ENCODE peak calls at places on chromosomes 13 and 19, in nine cellular contexts. One of them, this sample, is unnamed.

GRCh38 chr13:40798380-40798779 is 9.0 kb downstream of the SLC25A15 start:
- DNase-seq in CD8-positive, alpha-beta T cell: no peak
- DNase-seq in breast epithelium: peak
- DNase-seq in suprapubic skin: no peak
- DNase-seq in lower leg skin: no peak
- DNase-seq in keratinocyte: no peak
- DNase-seq in cardiac muscle cell: no peak
- DNase-seq in fibroblast of lung: no peak
- DNase-seq in fibroblast of mammary gland: no peak
- DNase-seq in this sample: peak

GRCh38 chr19:38395381-38396127 is 7.1 kb downstream of the SPRED3 start:
- DNase-seq in suprapubic skin: no peak
- DNase-seq in fibroblast of mammary gland: no peak
- DNase-seq in keratinocyte: no peak
- DNase-seq in cardiac muscle cell: no peak
- DNase-seq in breast epithelium: no peak
- DNase-seq in fibroblast of lung: no peak
- DNase-seq in CD8-positive, alpha-beta T cell: peak
- DNase-seq in lower leg skin: no peak
- DNase-seq in this sample: no peak

GRCh38 chr13:94173312-94173854 is 306.1 kb downstream of the DCT start:
- DNase-seq in cardiac muscle cell: no peak
- DNase-seq in suprapubic skin: no peak
- DNase-seq in lower leg skin: no peak
- DNase-seq in keratinocyte: no peak
- DNase-seq in breast epithelium: no peak
- DNase-seq in fibroblast of mammary gland: peak
- DNase-seq in CD8-positive, alpha-beta T cell: no peak
- DNase-seq in fibroblast of lung: no peak
- DNase-seq in this sample: no peak

GRCh38 chr13:20824762-20825161 is 51.0 kb upstream of the EEF1AKMT1 start:
- DNase-seq in suprapubic skin: no peak
- DNase-seq in fibroblast of mammary gland: peak
- DNase-seq in lower leg skin: no peak
- DNase-seq in keratinocyte: no peak
- DNase-seq in CD8-positive, alpha-beta T cell: no peak
- DNase-seq in breast epithelium: no peak
- DNase-seq in fibroblast of lung: peak
- DNase-seq in cardiac muscle cell: no peak
- DNase-seq in this sample: no peak

GRCh38 chr13:39253774-39254173 is 215.5 kb downstream of the NHLRC3 start:
- DNase-seq in lower leg skin: no peak
- DNase-seq in fibroblast of mammary gland: peak
- DNase-seq in fibroblast of lung: peak
- DNase-seq in cardiac muscle cell: no peak
- DNase-seq in breast epithelium: no peak
- DNase-seq in suprapubic skin: no peak
- DNase-seq in CD8-positive, alpha-beta T cell: no peak
- DNase-seq in keratinocyte: no peak
- DNase-seq in this sample: no peak

GRCh38 chr13:48491423-48492122 is 41.3 kb downstream of the RCBTB2 start:
- DNase-seq in lower leg skin: no peak
- DNase-seq in fibroblast of lung: no peak
- DNase-seq in keratinocyte: no peak
- DNase-seq in CD8-positive, alpha-beta T cell: no peak
- DNase-seq in cardiac muscle cell: no peak
- DNase-seq in suprapubic skin: no peak
- DNase-seq in breast epithelium: no peak
- DNase-seq in fibroblast of mammary gland: peak
- DNase-seq in this sample: no peak

GRCh38 chr19:57888494-57889231 is at the start of gene ZNF814:
- DNase-seq in fibroblast of mammary gland: peak
- DNase-seq in fibroblast of lung: peak
- DNase-seq in suprapubic skin: peak
- DNase-seq in lower leg skin: peak
- DNase-seq in cardiac muscle cell: peak
- DNase-seq in keratinocyte: peak
- DNase-seq in breast epithelium: peak
- DNase-seq in CD8-positive, alpha-beta T cell: peak
- DNase-seq in this sample: no peak

GRCh38 chr19:16779539-16780163 is 49.5 kb upstream of the SIN3B start:
- DNase-seq in suprapubic skin: no peak
- DNase-seq in lower leg skin: no peak
- DNase-seq in keratinocyte: no peak
- DNase-seq in CD8-positive, alpha-beta T cell: no peak
- DNase-seq in cardiac muscle cell: no peak
- DNase-seq in breast epithelium: no peak
- DNase-seq in fibroblast of mammary gland: no peak
- DNase-seq in fibroblast of lung: peak
- DNase-seq in this sample: no peak

GRCh38 chr13:112616586-112617381 is 28.8 kb upstream of the TUBGCP3 start:
- DNase-seq in fibroblast of mammary gland: peak
- DNase-seq in keratinocyte: no peak
- DNase-seq in CD8-positive, alpha-beta T cell: no peak
- DNase-seq in suprapubic skin: no peak
- DNase-seq in cardiac muscle cell: peak
- DNase-seq in fibroblast of lung: peak
- DNase-seq in lower leg skin: no peak
- DNase-seq in breast epithelium: no peak
- DNase-seq in this sample: no peak

GRCh38 chr13:112601351-112601750 is 13.4 kb upstream of the TUBGCP3 start:
- DNase-seq in CD8-positive, alpha-beta T cell: no peak
- DNase-seq in suprapubic skin: no peak
- DNase-seq in fibroblast of mammary gland: no peak
- DNase-seq in cardiac muscle cell: no peak
- DNase-seq in lower leg skin: no peak
- DNase-seq in keratinocyte: no peak
- DNase-seq in breast epithelium: no peak
- DNase-seq in fibroblast of lung: no peak
- DNase-seq in this sample: no peak

GRCh38 chr13:110044521-110045200 is 258.3 kb upstream of the IRS2 start:
- DNase-seq in suprapubic skin: no peak
- DNase-seq in keratinocyte: no peak
- DNase-seq in lower leg skin: no peak
- DNase-seq in breast epithelium: no peak
- DNase-seq in cardiac muscle cell: no peak
- DNase-seq in fibroblast of lung: peak
- DNase-seq in CD8-positive, alpha-beta T cell: no peak
- DNase-seq in fibroblast of mammary gland: peak
- DNase-seq in this sample: no peak

GRCh38 chr19:5877869-5878268 is 7.5 kb upstream of the FUT5 start:
- DNase-seq in cardiac muscle cell: no peak
- DNase-seq in fibroblast of mammary gland: no peak
- DNase-seq in suprapubic skin: no peak
- DNase-seq in CD8-positive, alpha-beta T cell: no peak
- DNase-seq in breast epithelium: no peak
- DNase-seq in fibroblast of lung: no peak
- DNase-seq in lower leg skin: no peak
- DNase-seq in keratinocyte: no peak
- DNase-seq in this sample: no peak

GRCh38 chr13:53250272-53250875 is 221.8 kb downstream of the OLFM4 start:
- DNase-seq in fibroblast of mammary gland: peak
- DNase-seq in lower leg skin: no peak
- DNase-seq in fibroblast of lung: peak
- DNase-seq in keratinocyte: peak
- DNase-seq in CD8-positive, alpha-beta T cell: no peak
- DNase-seq in cardiac muscle cell: peak
- DNase-seq in breast epithelium: no peak
- DNase-seq in suprapubic skin: no peak
- DNase-seq in this sample: no peak

GRCh38 chr19:38944981-38945506 is 14.3 kb downstream of the MRPS12 start:
- DNase-seq in keratinocyte: no peak
- DNase-seq in suprapubic skin: no peak
- DNase-seq in lower leg skin: no peak
- DNase-seq in breast epithelium: no peak
- DNase-seq in fibroblast of lung: no peak
- DNase-seq in CD8-positive, alpha-beta T cell: no peak
- DNase-seq in fibroblast of mammary gland: peak
- DNase-seq in cardiac muscle cell: no peak
- DNase-seq in this sample: no peak

DNA sequence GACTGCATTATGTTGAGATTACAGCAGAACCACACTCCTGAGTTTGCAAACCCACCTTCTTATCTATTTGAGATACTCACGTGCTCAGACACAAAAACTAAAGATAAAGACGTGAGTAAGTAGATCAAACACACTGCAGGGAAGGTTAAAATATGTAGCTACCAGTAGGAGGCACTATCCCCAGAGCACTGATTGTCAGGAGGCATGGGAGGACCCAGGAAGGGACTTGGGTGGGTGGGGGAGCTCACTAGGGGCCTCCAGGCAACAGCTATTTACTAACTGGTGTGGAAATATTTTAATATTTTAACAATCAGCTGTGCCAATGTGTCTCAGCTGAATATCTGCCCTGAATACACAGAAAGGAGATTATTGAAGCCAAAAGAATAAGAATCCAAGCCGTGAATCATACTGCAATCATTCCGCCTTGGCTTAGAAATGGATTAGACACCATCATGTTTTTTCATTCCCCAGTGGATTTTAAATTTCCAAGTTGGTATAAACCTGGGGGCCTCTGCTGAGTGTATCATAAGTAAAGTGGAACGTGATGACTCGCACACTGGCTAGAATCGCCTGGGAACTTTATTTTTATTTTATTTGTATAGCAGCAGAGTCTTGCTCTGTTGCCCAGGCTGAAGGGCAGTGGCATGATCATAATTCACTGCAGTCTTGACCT is 73.2 kb upstream of the CACNA1A start:
- DNase-seq in cardiac muscle cell: no peak
- DNase-seq in lower leg skin: no peak
- DNase-seq in keratinocyte: no peak
- DNase-seq in suprapubic skin: no peak
- DNase-seq in CD8-positive, alpha-beta T cell: no peak
- DNase-seq in fibroblast of lung: no peak
- DNase-seq in fibroblast of mammary gland: peak
- DNase-seq in breast epithelium: no peak
- DNase-seq in this sample: no peak
- TF ChIP-seq CTCF in cardiac muscle cell: no peak
- TF ChIP-seq CTCF in lower leg skin: no peak
- TF ChIP-seq CTCF in keratinocyte: no peak
- TF ChIP-seq CTCF in suprapubic skin: no peak
- TF ChIP-seq CTCF in CD8-positive, alpha-beta T cell: no peak
- TF ChIP-seq CTCF in fibroblast of lung: no peak
- TF ChIP-seq CTCF in fibroblast of mammary gland: peak
- TF ChIP-seq CTCF in breast epithelium: no peak
- TF ChIP-seq CTCF in this sample: no peak

DNA sequence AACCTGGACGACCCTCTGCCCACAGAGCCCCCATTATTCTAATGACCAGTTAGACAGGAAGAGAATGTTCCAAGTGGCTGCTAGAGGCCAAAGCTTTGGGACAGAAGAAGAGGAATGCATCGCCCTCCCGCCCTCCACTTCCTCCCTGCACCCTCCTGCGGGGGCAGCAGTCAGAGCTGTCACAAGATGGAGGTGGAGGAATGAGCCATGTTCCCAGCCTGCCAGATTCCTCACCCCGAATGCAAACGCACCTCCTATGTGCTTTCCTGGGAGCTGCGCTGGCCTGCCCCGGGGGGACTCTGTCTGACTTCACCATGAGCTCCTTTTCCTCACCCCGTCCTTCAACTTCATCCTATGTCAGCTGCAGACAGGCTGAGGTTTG is 1.7 kb downstream of the YJEFN3 start:
- DNase-seq in fibroblast of lung: no peak
- DNase-seq in CD8-positive, alpha-beta T cell: no peak
- DNase-seq in fibroblast of mammary gland: peak
- DNase-seq in breast epithelium: no peak
- DNase-seq in lower leg skin: no peak
- DNase-seq in suprapubic skin: no peak
- DNase-seq in keratinocyte: no peak
- DNase-seq in cardiac muscle cell: no peak
- DNase-seq in this sample: no peak
- TF ChIP-seq CTCF in fibroblast of lung: no peak
- TF ChIP-seq CTCF in CD8-positive, alpha-beta T cell: no peak
- TF ChIP-seq CTCF in fibroblast of mammary gland: no peak
- TF ChIP-seq CTCF in breast epithelium: no peak
- TF ChIP-seq CTCF in lower leg skin: no peak
- TF ChIP-seq CTCF in suprapubic skin: no peak
- TF ChIP-seq CTCF in keratinocyte: peak
- TF ChIP-seq CTCF in cardiac muscle cell: no peak
- TF ChIP-seq CTCF in this sample: no peak

DNA sequence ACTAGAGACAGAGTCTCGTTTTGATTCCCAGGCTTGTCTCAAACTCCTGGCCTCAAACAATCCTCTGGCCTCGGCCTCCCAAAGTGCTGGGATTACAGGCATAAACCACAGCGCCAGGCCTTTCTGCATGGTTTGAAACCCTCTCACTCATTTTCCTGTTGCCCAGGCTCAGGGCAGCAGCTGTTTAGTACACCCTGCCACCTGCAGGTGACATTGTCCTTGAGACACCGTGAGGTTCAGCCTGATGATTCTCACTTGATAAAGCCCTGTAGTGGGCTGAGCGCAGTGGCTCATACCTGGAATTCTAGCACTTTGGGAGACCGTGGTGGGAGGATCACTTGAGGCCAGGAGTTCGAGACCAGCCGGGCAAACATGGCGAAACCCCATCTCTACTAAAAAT is 12.5 kb downstream of the IL12RB1 start:
- DNase-seq in fibroblast of mammary gland: no peak
- DNase-seq in suprapubic skin: no peak
- DNase-seq in lower leg skin: no peak
- DNase-seq in CD8-positive, alpha-beta T cell: no peak
- DNase-seq in keratinocyte: no peak
- DNase-seq in cardiac muscle cell: no peak
- DNase-seq in fibroblast of lung: no peak
- DNase-seq in breast epithelium: no peak
- DNase-seq in this sample: no peak
- TF ChIP-seq CTCF in fibroblast of mammary gland: no peak
- TF ChIP-seq CTCF in suprapubic skin: no peak
- TF ChIP-seq CTCF in lower leg skin: no peak
- TF ChIP-seq CTCF in CD8-positive, alpha-beta T cell: no peak
- TF ChIP-seq CTCF in keratinocyte: peak
- TF ChIP-seq CTCF in cardiac muscle cell: no peak
- TF ChIP-seq CTCF in fibroblast of lung: no peak
- TF ChIP-seq CTCF in breast epithelium: no peak
- TF ChIP-seq CTCF in this sample: no peak

DNA sequence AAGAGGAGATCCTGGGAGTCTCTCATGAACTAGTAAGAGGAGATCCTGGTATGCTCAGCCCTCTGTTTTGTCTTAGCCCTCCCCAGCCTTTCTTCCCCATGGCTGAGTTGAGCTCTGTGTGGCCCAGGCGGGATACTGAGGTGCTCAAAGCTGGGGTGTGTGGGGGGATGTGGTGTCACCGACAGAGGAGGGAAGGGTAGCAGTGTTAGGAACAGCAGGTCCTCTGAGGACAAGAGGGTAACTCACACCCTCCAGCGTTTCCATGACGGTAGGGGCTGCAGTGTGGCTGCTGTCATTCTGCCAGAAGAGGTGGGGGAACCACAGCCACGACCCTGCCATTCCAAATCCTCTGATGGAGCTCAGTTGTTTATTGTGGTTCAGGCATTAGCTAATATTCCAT is 691 bp downstream of the KIR2DL4 start:
- DNase-seq in cardiac muscle cell: no peak
- DNase-seq in breast epithelium: no peak
- DNase-seq in fibroblast of lung: no peak
- DNase-seq in lower leg skin: peak
- DNase-seq in keratinocyte: no peak
- DNase-seq in CD8-positive, alpha-beta T cell: no peak
- DNase-seq in fibroblast of mammary gland: no peak
- DNase-seq in suprapubic skin: no peak
- DNase-seq in this sample: no peak
- TF ChIP-seq CTCF in cardiac muscle cell: no peak
- TF ChIP-seq CTCF in breast epithelium: no peak
- TF ChIP-seq CTCF in fibroblast of lung: no peak
- TF ChIP-seq CTCF in lower leg skin: no peak
- TF ChIP-seq CTCF in keratinocyte: no peak
- TF ChIP-seq CTCF in CD8-positive, alpha-beta T cell: no peak
- TF ChIP-seq CTCF in fibroblast of mammary gland: no peak
- TF ChIP-seq CTCF in suprapubic skin: no peak
- TF ChIP-seq CTCF in this sample: no peak